ENCODE peak calls at places on chromosomes 5 and 9, in five cellular contexts. F is uterus, P is foreskin keratinocyte, V is fibroblast of the aortic adventitia, T is mammary epithelial cell. D is an unnamed sample.

GRCh38 chr5:57199866-57200265 is 26.0 kb downstream of the GPBP1 start:
- DNase-seq in P (peak; percentile 33), T (no peak), V (no peak), F (no peak), D (no peak)

GRCh38 chr9:35684921-35685320 is 4.8 kb downstream of the TPM2 start:
- DNase-seq in T (no peak), V (no peak), P (no peak), F (no peak), D (no peak)

GRCh38 chr5:169933127-169933526 is 47.2 kb downstream of the INSYN2B start:
- DNase-seq in F (no peak), P (no peak), T (no peak), V (no peak), D (no peak)

GRCh38 chr9:126618200-126618589 is 4.5 kb downstream of the LMX1B start:
- DNase-seq in P (no peak), F (no peak), T (peak; percentile 55), V (no peak), D (no peak)

GRCh38 chr5:39420482-39421145 is 4.2 kb downstream of the DAB2 start:
- DNase-seq in F (peak; percentile 74), V (peak; percentile 92), P (no peak), T (no peak), D (no peak)

GRCh38 chr9:104984121-104984520 is 56.2 kb upstream of the ABCA1 start:
- DNase-seq in P (no peak), V (no peak), F (no peak), T (no peak), D (no peak)

GRCh38 chr5:83672158-83672557 is 48.5 kb downstream of the HAPLN1 start:
- DNase-seq in P (no peak), F (no peak), T (no peak), V (no peak), D (no peak)

GRCh38 chr5:164868761-164869160 is 1363.3 kb downstream of the MAT2B start:
- DNase-seq in T (no peak), F (no peak), P (no peak), V (no peak), D (no peak)

GRCh38 chr9:129608561-129609481 is 12.1 kb downstream of the C9orf50 start:
- DNase-seq in P (no peak), F (no peak), T (no peak), V (no peak), D (no peak)

GRCh38 chr9:22097712-22098111 is 88.6 kb upstream of the CDKN2B start:
- DNase-seq in F (no peak), P (peak; percentile 88), V (peak; percentile 84), T (peak; percentile 94), D (no peak)

GRCh38 chr9:76980566-76980965 is 38.9 kb upstream of the FOXB2 start:
- DNase-seq in T (no peak), F (no peak), P (peak; percentile 35), V (peak; percentile 52), D (no peak)

GRCh38 chr9:107932036-107932435 is 442.5 kb upstream of the KLF4 start:
- DNase-seq in P (peak; percentile 3), V (peak; percentile 39), T (no peak), F (no peak), D (no peak)

GRCh38 chr5:131328536-131329186 is 64.8 kb downstream of the CDC42SE2 start:
- DNase-seq in T (peak; percentile 70), V (peak; percentile 41), P (peak; percentile 73), F (no peak), D (no peak)

GRCh38 chr9:76296561-76297276 is 97.5 kb downstream of the RFK start:
- DNase-seq in V (no peak), P (no peak), T (no peak), F (no peak), D (no peak)

GRCh38 chr5:10559151-10559550 is 4.7 kb upstream of the ANKRD33B start:
- DNase-seq in V (no peak), T (no peak), P (no peak), F (no peak), D (peak; percentile 0)

GRCh38 chr5:64502181-64502580 is 3.6 kb upstream of the RGS7BP start:
- DNase-seq in V (no peak), F (no peak), P (no peak), T (no peak), D (no peak)

GRCh38 chr5:79850316-79850822 is 140.7 kb downstream of the MTX3 start:
- DNase-seq in P (no peak), V (peak; percentile 65), T (no peak), F (peak; percentile 85), D (no peak)

GRCh38 chr5:131212471-131213021 is 41.8 kb downstream of the LYRM7 start:
- DNase-seq in F (no peak), T (no peak), V (no peak), P (no peak), D (no peak)

GRCh38 chr5:22651355-22651754 is 201.8 kb downstream of the CDH12 start:
- DNase-seq in T (peak; percentile 31), P (no peak), V (no peak), F (no peak), D (no peak)

GRCh38 chr9:124122813-124123462 is 111.4 kb downstream of the LHX2 start:
- DNase-seq in T (no peak), V (peak; percentile 70), F (no peak), P (no peak), D (no peak)
- TF ChIP-seq CTCF in T (peak; percentile 31), V (peak; percentile 59), F (no peak), P (peak; percentile 57), D (peak; percentile 7)

GRCh38 chr9:114591206-114591853 is 3.8 kb downstream of the ATP6V1G1 start:
- DNase-seq in T (no peak), P (no peak), V (peak; percentile 30), F (no peak), D (no peak)

GRCh38 chr9:114594136-114594535 is 6.6 kb downstream of the ATP6V1G1 start:
- DNase-seq in V (no peak), T (no peak), F (no peak), P (no peak), D (no peak)

GRCh38 chr9:114590328-114590727 is 2.8 kb downstream of the ATP6V1G1 start:
- DNase-seq in T (no peak), V (no peak), F (no peak), P (no peak), D (no peak)

GRCh38 chr9:114588671-114589526 is 1.3 kb downstream of the ATP6V1G1 start:
- DNase-seq in P (no peak), V (peak; percentile 54), T (peak; percentile 60), F (no peak), D (no peak)

DNA sequence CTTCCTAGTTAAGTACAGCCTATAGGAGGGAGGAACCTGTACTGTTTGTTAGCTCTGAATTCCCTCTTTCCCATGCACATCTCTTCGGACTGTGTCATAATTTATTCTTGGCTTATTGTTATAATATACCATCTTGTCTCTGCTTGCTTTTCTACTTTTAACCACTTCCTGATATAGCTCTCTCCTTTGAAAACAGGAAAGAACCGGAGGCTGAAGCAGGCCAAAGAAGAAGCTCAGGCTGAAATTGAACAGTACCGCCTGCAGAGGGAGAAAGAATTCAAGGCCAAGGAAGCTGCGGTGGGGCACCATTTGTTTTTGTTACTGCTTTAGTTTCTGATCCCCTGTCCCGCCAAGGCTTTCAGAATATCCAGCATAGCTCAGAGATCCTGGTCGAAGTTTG is 4.8 kb downstream of the ATP6V1G1 start:
- DNase-seq in P (peak; percentile 94), F (no peak), V (peak; percentile 33), T (peak; percentile 90), D (peak; percentile 57)
- TF ChIP-seq CTCF in P (peak; percentile 82), F (no peak), V (peak; percentile 42), T (peak; percentile 55), D (peak; percentile 61)

GRCh38 chr9:2255128-2255527 is 240.0 kb downstream of the SMARCA2 start:
- DNase-seq in P (no peak), T (no peak), F (no peak), V (no peak), D (no peak)
- TF ChIP-seq CTCF in P (peak; percentile 8), T (no peak), F (no peak), V (no peak), D (no peak)

GRCh38 chr9:70392189-70392588 is 22.3 kb downstream of the KLF9 start:
- DNase-seq in T (no peak), F (no peak), V (no peak), P (no peak), D (no peak)
- TF ChIP-seq CTCF in T (peak; percentile 26), F (peak; percentile 17), V (peak; percentile 13), P (peak; percentile 54), D (peak; percentile 26)

DNA sequence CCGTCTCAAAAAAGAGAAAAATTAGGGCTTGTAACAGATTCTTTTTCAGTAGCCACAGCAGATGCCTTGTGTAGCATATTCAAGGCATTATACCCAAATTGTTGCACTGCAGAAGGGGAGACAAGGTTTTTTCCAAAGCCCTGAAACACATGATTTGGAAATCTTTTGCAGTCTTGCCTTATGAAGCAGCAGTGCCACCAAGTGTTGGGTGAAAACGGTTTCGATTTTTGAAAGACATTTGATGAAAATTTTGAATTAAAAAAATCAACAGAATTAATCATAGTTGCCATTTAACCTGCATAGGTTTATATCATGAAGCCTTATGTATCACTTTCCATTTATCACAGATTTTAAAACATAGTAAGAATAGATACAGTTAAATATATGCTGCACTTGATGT is 479.5 kb downstream of the TAF11L14 start:
- DNase-seq in T (peak; percentile 8), P (peak; percentile 13), F (no peak), V (peak; percentile 1), D (no peak)
- TF ChIP-seq CTCF in T (peak; percentile 46), P (peak; percentile 60), F (no peak), V (no peak), D (no peak)